ENCODE peak calls at places on chromosomes 2 and 18, in six cellular contexts. W is NCI-H82; O is AG10803; A is heart left ventricle; T is tibial nerve; Y is stimulated activated CD8-positive, alpha-beta memory T cell treated with anti-CD3 and anti-CD28 coated beads, Interleukin-7, amount 100 ng/mL, for 4 hours. G is an unnamed sample.

GRCh38 chr2:54638774-54639187 is 84.7 kb upstream of the EML6 start:
- DNase-seq in W (peak), O (no peak), A (no peak), T (no peak), Y (no peak), G (no peak)

GRCh38 chr2:10400002-10400401 is 48.1 kb downstream of the ODC1 start:
- DNase-seq in W (no peak), O (no peak), A (no peak), T (no peak), Y (no peak), G (no peak)

GRCh38 chr2:189982777-189983394 is 79.6 kb downstream of the MSTN start:
- DNase-seq in W (peak), O (no peak), A (no peak), T (no peak), Y (no peak), G (no peak)

GRCh38 chr2:84495539-84496146 is 20.7 kb upstream of the DNAH6 start:
- DNase-seq in W (peak), O (peak), A (no peak), T (no peak), Y (no peak), G (peak)

GRCh38 chr2:88627856-88628568 is 748 bp upstream of the EIF2AK3 start:
- DNase-seq in W (peak), O (peak), A (peak), T (peak), Y (peak), G (peak)

GRCh38 chr2:132593171-132593570 is 76.8 kb downstream of the LYPD1 start:
- DNase-seq in W (peak), O (no peak), A (no peak), T (no peak), Y (no peak), G (peak)

GRCh38 chr2:100015849-100016248 is 126.5 kb downstream of the AFF3 start:
- DNase-seq in W (no peak), O (no peak), A (no peak), T (no peak), Y (no peak), G (no peak)

GRCh38 chr2:215773728-215774127 is 239.6 kb downstream of the MREG start:
- DNase-seq in W (no peak), O (peak), A (no peak), T (peak), Y (no peak), G (peak)

GRCh38 chr18:8801263-8801901 is 96.0 kb downstream of the MTCL1 start:
- DNase-seq in W (no peak), O (peak), A (no peak), T (no peak), Y (no peak), G (peak)

GRCh38 chr2:39696838-39697237 is 31.1 kb downstream of the TMEM178A start:
- DNase-seq in W (peak), O (peak), A (no peak), T (no peak), Y (no peak), G (peak)

GRCh38 chr2:119049968-119050657 is 108.1 kb downstream of the MARCO start:
- DNase-seq in W (peak), O (no peak), A (no peak), T (no peak), Y (no peak), G (peak)

GRCh38 chr2:23563673-23564617 is 179.0 kb downstream of the KLHL29 start:
- DNase-seq in W (no peak), O (peak), A (no peak), T (peak), Y (no peak), G (no peak)

GRCh38 chr2:195471807-195472206 is 185.2 kb upstream of the SLC39A10 start:
- DNase-seq in W (no peak), O (no peak), A (no peak), T (no peak), Y (no peak), G (no peak)

GRCh38 chr18:21303913-21304312 is 61.9 kb downstream of the GREB1L start:
- DNase-seq in W (no peak), O (no peak), A (no peak), T (no peak), Y (no peak), G (peak)

GRCh38 chr2:149885468-149885867 is 297.9 kb upstream of the MMADHC start:
- DNase-seq in W (peak), O (peak), A (no peak), T (no peak), Y (no peak), G (peak)

GRCh38 chr18:28408528-28408927 is 231.6 kb upstream of the CDH2 start:
- DNase-seq in W (no peak), O (no peak), A (no peak), T (no peak), Y (no peak), G (no peak)

GRCh38 chr18:362914-363295 is 95.1 kb upstream of the THOC1 start:
- DNase-seq in W (no peak), O (peak), A (no peak), T (no peak), Y (no peak), G (no peak)

GRCh38 chr2:118224144-118224887 is 136.0 kb downstream of the INSIG2 start:
- DNase-seq in W (peak), O (peak), A (no peak), T (no peak), Y (peak), G (peak)

GRCh38 chr2:102226612-102227351 is 40.0 kb downstream of the IL1RL2 start:
- DNase-seq in W (no peak), O (peak), A (no peak), T (no peak), Y (no peak), G (no peak)

GRCh38 chr2:185179783-185180182 is 558.8 kb upstream of the FSIP2 start:
- DNase-seq in W (no peak), O (no peak), A (no peak), T (no peak), Y (no peak), G (no peak)

GRCh38 chr2:98085649-98086048 is 1.3 kb upstream of the VWA3B start:
- DNase-seq in W (no peak), O (no peak), A (no peak), T (no peak), Y (no peak), G (no peak)

GRCh38 chr2:166593403-166593802 is 99.4 kb upstream of the SCN7A start:
- DNase-seq in W (no peak), O (peak), A (no peak), T (no peak), Y (no peak), G (peak)

GRCh38 chr18:59993560-59993959 is 93.8 kb downstream of the PMAIP1 start:
- DNase-seq in W (no peak), O (no peak), A (no peak), T (no peak), Y (no peak), G (peak)

GRCh38 chr18:24234330-24234729 is 95.5 kb downstream of the CABYR start:
- DNase-seq in W (no peak), O (no peak), A (peak), T (peak), Y (no peak), G (no peak)

GRCh38 chr2:84888401-84889276 is 7.8 kb upstream of the TRABD2A start:
- DNase-seq in W (no peak), O (peak), A (no peak), T (no peak), Y (peak), G (peak)

GRCh38 chr2:152811916-152812315 is 93.5 kb downstream of the ARL6IP6 start:
- DNase-seq in W (no peak), O (no peak), A (no peak), T (no peak), Y (no peak), G (no peak)

GRCh38 chr2:60819155-60819862 is 62.1 kb upstream of the REL start:
- DNase-seq in W (no peak), O (no peak), A (no peak), T (no peak), Y (peak), G (no peak)

GRCh38 chr2:120745420-120746178 is 9.9 kb downstream of the GLI2 start:
- DNase-seq in W (no peak), O (no peak), A (no peak), T (no peak), Y (no peak), G (no peak)

GRCh38 chr2:208179028-208179609 is 10.7 kb downstream of the C2orf80 start:
- DNase-seq in W (no peak), O (no peak), A (no peak), T (no peak), Y (no peak), G (no peak)

GRCh38 chr2:197893403-197894177 is 89.2 kb downstream of the PLCL1 start:
- DNase-seq in W (no peak), O (no peak), A (peak), T (no peak), Y (no peak), G (no peak)

GRCh38 chr2:40558772-40559171 is 106.9 kb upstream of the SLC8A1 start:
- DNase-seq in W (no peak), O (no peak), A (no peak), T (no peak), Y (no peak), G (no peak)

GRCh38 chr2:193584522-193584938 is 1389.8 kb upstream of the TMEFF2 start:
- DNase-seq in W (peak), O (no peak), A (no peak), T (no peak), Y (no peak), G (peak)

GRCh38 chr2:150351922-150352321 is 135.5 kb downstream of the RND3 start:
- DNase-seq in W (no peak), O (no peak), A (no peak), T (no peak), Y (no peak), G (no peak)

GRCh38 chr2:6780765-6781274 is 84.9 kb downstream of the CMPK2 start:
- DNase-seq in W (peak), O (peak), A (peak), T (no peak), Y (no peak), G (peak)

GRCh38 chr2:223589901-223590300 is 12.3 kb downstream of the SCG2 start:
- DNase-seq in W (no peak), O (no peak), A (no peak), T (no peak), Y (no peak), G (no peak)